ENCODE peak calls at places on chromosomes 7 and 10, in seven cellular contexts. H is AG08395, N is cardiac fibroblast, E is HT-29, Z is KG1, S is iris pigment epithelial cell, B is SK-N-SH. R is an unnamed sample.

GRCh38 chr10:32350811-32351342 is 3.9 kb upstream of the EPC1 start:
- DNase-seq in B (no peak), S (no peak), E (no peak), H (no peak), N (no peak), Z (no peak), R (no peak)

GRCh38 chr10:75878586-75878985 is 447.2 kb downstream of the LRMDA start:
- DNase-seq in E (no peak), N (no peak), B (no peak), H (no peak), Z (no peak), S (no peak), R (no peak)

GRCh38 chr7:78473011-78473410 is 674.4 kb downstream of the PHTF2 start:
- DNase-seq in S (no peak), N (no peak), E (no peak), Z (no peak), B (no peak), H (peak; percentile 11), R (no peak)

GRCh38 chr7:18116661-18117060 is 89.0 kb upstream of the PRPS1L1 start:
- DNase-seq in B (no peak), S (peak; percentile 11), E (no peak), H (no peak), N (no peak), Z (no peak), R (no peak)

GRCh38 chr7:140810830-140811556 is 113.7 kb downstream of the BRAF start:
- DNase-seq in H (peak; percentile 71), N (peak; percentile 75), E (peak; percentile 91), B (peak; percentile 67), S (peak; percentile 63), Z (peak; percentile 53), R (peak; percentile 73)

GRCh38 chr10:22148956-22149355 is 68.9 kb downstream of the EBLN1 start:
- DNase-seq in H (no peak), B (no peak), N (peak; percentile 26), S (peak; percentile 32), Z (no peak), E (no peak), R (no peak)

GRCh38 chr7:840001-840600 is 7.8 kb downstream of the SUN1 start:
- DNase-seq in B (no peak), S (no peak), E (no peak), N (no peak), Z (no peak), H (no peak), R (no peak)

GRCh38 chr10:133438711-133439273 is 14.4 kb upstream of the SPRN start:
- DNase-seq in H (no peak), N (no peak), Z (peak; percentile 23), E (peak; percentile 19), S (peak; percentile 37), B (peak; percentile 40), R (peak; percentile 11)

GRCh38 chr10:30160431-30160982 is 101.1 kb upstream of the JCAD start:
- DNase-seq in B (no peak), Z (no peak), N (no peak), E (peak; percentile 22), S (no peak), H (no peak), R (peak; percentile 84)

GRCh38 chr10:21364196-21365114 is 161.0 kb downstream of the SKIDA1 start:
- DNase-seq in S (peak; percentile 84), Z (no peak), N (peak; percentile 85), H (peak; percentile 79), E (peak; percentile 61), B (no peak), R (peak; percentile 72)

GRCh38 chr7:92781117-92781720 is 55.2 kb downstream of the CDK6 start:
- DNase-seq in S (no peak), N (peak; percentile 73), H (no peak), E (peak; percentile 60), Z (no peak), B (peak; percentile 54), R (peak; percentile 37)

GRCh38 chr10:125217986-125218675 is 57.8 kb upstream of the CTBP2 start:
- DNase-seq in H (peak; percentile 38), Z (no peak), B (no peak), N (peak; percentile 5), S (no peak), E (peak; percentile 41), R (peak; percentile 18)

GRCh38 chr7:44629825-44630580 is 23.6 kb downstream of the OGDH start:
- DNase-seq in B (no peak), N (no peak), S (no peak), E (no peak), Z (no peak), H (no peak), R (no peak)

GRCh38 chr10:87721781-87722180 is 62.1 kb downstream of the PAPSS2 start:
- DNase-seq in Z (no peak), H (no peak), N (peak; percentile 68), B (no peak), E (no peak), S (peak; percentile 40), R (no peak)

R was measured in fibroblast of villous mesenchyme.